ENCODE peak calls at places on chromosomes 3 and 15, in six cellular contexts. H is stimulated activated CD4-positive, alpha-beta T cell treated with anti-CD3 and anti-CD28 coated beads, Interleukin-2, amount 100 ng/mL, for 24 hours; T is GM12891; N is fibroblast of lung; V is stimulated activated CD8-positive, alpha-beta memory T cell treated with anti-CD3 and anti-CD28 coated beads, Interleukin-4, amount 100 ng/mL, for 24 hours; S is Caki2. J is an unnamed sample.

GRCh38 chr3:47781326-47781684 is 388 bp downstream of the SMARCC1 start:
- DNase-seq in N (no peak), T (peak), V (peak), S (no peak), H (peak), J (peak)

GRCh38 chr15:99019558-99020540 is 12.3 kb upstream of the PGPEP1L start:
- DNase-seq in T (no peak), N (peak), S (peak), V (no peak), H (no peak), J (no peak)

GRCh38 chr15:98505611-98506031 is 142.7 kb upstream of the IGF1R start:
- DNase-seq in N (no peak), T (no peak), H (no peak), S (no peak), V (no peak), J (no peak)

GRCh38 chr3:194905696-194906095 is 220.0 kb downstream of the FAM43A start:
- DNase-seq in H (no peak), S (no peak), N (peak), T (no peak), V (no peak), J (no peak)

GRCh38 chr3:60399861-60400845 is 851.1 kb downstream of the FHIT start:
- DNase-seq in N (peak), S (no peak), T (no peak), V (no peak), H (no peak), J (no peak)

GRCh38 chr3:178001670-178002101 is 534.5 kb upstream of the KCNMB2 start:
- DNase-seq in V (no peak), N (no peak), H (peak), T (no peak), S (no peak), J (peak)

GRCh38 chr3:66486646-66487045 is 14.2 kb downstream of the LRIG1 start:
- DNase-seq in S (no peak), T (no peak), H (no peak), V (no peak), N (peak), J (no peak)

GRCh38 chr3:101913173-101913572 is 63.9 kb downstream of the NFKBIZ start:
- DNase-seq in N (peak), V (no peak), S (no peak), H (no peak), T (no peak), J (no peak)

GRCh38 chr15:83205725-83206324 is 1.8 kb downstream of the HDGFL3 start:
- DNase-seq in T (no peak), N (peak), V (no peak), H (no peak), S (peak), J (no peak)

GRCh38 chr15:48393650-48394049 is 62.4 kb downstream of the DUT start:
- DNase-seq in V (no peak), T (no peak), H (no peak), N (peak), S (no peak), J (no peak)

GRCh38 chr3:46845860-46846623 is 17.2 kb downstream of the MYL3 start:
- DNase-seq in T (peak), N (peak), V (peak), H (peak), S (peak), J (peak)

GRCh38 chr3:45332901-45333407 is 55.4 kb upstream of the LARS2 start:
- DNase-seq in H (no peak), S (no peak), V (no peak), N (no peak), T (no peak), J (no peak)

GRCh38 chr15:86349565-86349964 is 269.9 kb downstream of the AGBL1 start:
- DNase-seq in S (no peak), H (no peak), N (no peak), T (no peak), V (no peak), J (no peak)

GRCh38 chr15:43895586-43895985 is 68.8 kb downstream of the WDR76 start:
- DNase-seq in H (no peak), S (no peak), V (no peak), T (no peak), N (no peak), J (no peak)

GRCh38 chr3:41690766-41691563 is 270.9 kb downstream of the ULK4 start:
- DNase-seq in S (peak), H (no peak), T (no peak), N (no peak), V (no peak), J (no peak)

GRCh38 chr3:158769519-158770253 is 32.2 kb upstream of the MFSD1 start:
- DNase-seq in V (no peak), H (no peak), T (no peak), S (no peak), N (no peak), J (no peak)

GRCh38 chr3:140219923-140220452 is 285.0 kb downstream of the CLSTN2 start:
- DNase-seq in N (no peak), T (peak), H (no peak), S (no peak), V (no peak), J (no peak)

GRCh38 chr3:34056951-34057390 is 258.5 kb downstream of the PDCD6IP start:
- DNase-seq in H (no peak), N (no peak), S (peak), V (no peak), T (no peak), J (peak)

GRCh38 chr15:60972866-60973265 is 256.2 kb downstream of the RORA start:
- DNase-seq in T (no peak), V (no peak), H (no peak), N (peak), S (peak), J (no peak)

GRCh38 chr15:50996641-50997040 is 88.2 kb downstream of the AP4E1 start:
- DNase-seq in H (no peak), S (no peak), T (no peak), V (no peak), N (peak), J (no peak)

GRCh38 chr3:79937567-79937966 is 169.8 kb upstream of the ROBO1 start:
- DNase-seq in V (no peak), S (peak), T (no peak), H (no peak), N (peak), J (no peak)

GRCh38 chr15:53710906-53711305 is 48.6 kb downstream of the WDR72 start:
- DNase-seq in S (no peak), V (no peak), T (no peak), H (no peak), N (no peak), J (no peak)

GRCh38 chr15:62208367-62208766 is 43.3 kb upstream of the C2CD4B start:
- DNase-seq in T (no peak), H (no peak), S (no peak), V (no peak), N (no peak), J (no peak)

GRCh38 chr3:156693166-156693565 is 18.8 kb downstream of the TIPARP start:
- DNase-seq in S (peak), T (no peak), H (no peak), N (peak), V (no peak), J (no peak)

GRCh38 chr3:195194559-195195161 is 76.3 kb downstream of the XXYLT1 start:
- DNase-seq in T (no peak), V (no peak), H (no peak), N (no peak), S (no peak), J (no peak)

GRCh38 chr15:85543741-85544155 is 163.3 kb downstream of the AKAP13 start:
- DNase-seq in N (no peak), T (no peak), H (no peak), S (no peak), V (peak), J (no peak)

GRCh38 chr15:32671339-32672325 is 30.1 kb downstream of the SCG5 start:
- DNase-seq in V (no peak), N (peak), S (no peak), T (no peak), H (no peak), J (no peak)

GRCh38 chr15:81133782-81134461 is at the start of gene CFAP161:
- DNase-seq in N (peak), T (no peak), S (peak), V (peak), H (peak), J (peak)

GRCh38 chr15:63083046-63083445 is 38.6 kb upstream of the LACTB start:
- DNase-seq in T (no peak), V (no peak), N (no peak), S (no peak), H (no peak), J (no peak)

GRCh38 chr3:127452321-127452821 is 138.2 kb downstream of the TPRA1 start:
- DNase-seq in N (no peak), H (no peak), T (no peak), S (no peak), V (no peak), J (no peak)

GRCh38 chr3:45896956-45897355 is 10.6 kb downstream of the CCR9 start:
- DNase-seq in S (no peak), N (peak), V (no peak), H (no peak), T (no peak), J (no peak)

GRCh38 chr3:71584216-71585061 is 911 bp upstream of the FOXP1 start:
- DNase-seq in S (peak), T (no peak), H (peak), N (peak), V (peak), J (peak)

GRCh38 chr3:108100906-108101305 is 10.1 kb upstream of the CD47 start:
- DNase-seq in T (peak), S (no peak), H (peak), V (no peak), N (no peak), J (peak)

GRCh38 chr3:106392905-106393304 is 524.1 kb upstream of the CBLB start:
- DNase-seq in N (peak), V (no peak), H (no peak), T (no peak), S (no peak), J (no peak)

GRCh38 chr15:41730543-41730942 is 43.7 kb upstream of the MAPKBP1 start:
- DNase-seq in N (no peak), V (no peak), S (no peak), H (no peak), T (peak), J (peak)

GRCh38 chr3:72155391-72156064 is 370.6 kb upstream of the PROK2 start:
- DNase-seq in T (no peak), N (peak), S (peak), V (no peak), H (no peak), J (no peak)

GRCh38 chr3:14125193-14126016 is 553 bp downstream of the TMEM43 start:
- DNase-seq in H (peak), S (peak), V (peak), N (peak), T (no peak), J (peak)

J was measured in GM10248.